ENCODE peak calls at places on chromosome 10, in nine cellular contexts. One of them, this sample, is unnamed.

GRCh38 chr10:3853547-3853989 is 68.6 kb upstream of the KLF6 start:
- DNase-seq in fibroblast of lung: peak; percentile 18
- DNase-seq in stimulated activated CD4-positive, alpha-beta T cell treated with anti-CD3 and anti-CD28 coated beads, Interleukin-4, amount 100 ng/mL, for 4 hours: no peak
- DNase-seq in mesendoderm: no peak
- DNase-seq in T follicular helper cell: no peak
- DNase-seq in neural crest cell: no peak
- DNase-seq in EL: peak; percentile 42
- DNase-seq in anterior cingulate cortex: no peak
- DNase-seq in GOT3: no peak
- DNase-seq in this sample: peak; percentile 81

GRCh38 chr10:51860257-51860656 is 160.9 kb upstream of the CSTF2T start:
- DNase-seq in EL: peak; percentile 9
- DNase-seq in neural crest cell: no peak
- DNase-seq in stimulated activated CD4-positive, alpha-beta T cell treated with anti-CD3 and anti-CD28 coated beads, Interleukin-4, amount 100 ng/mL, for 4 hours: no peak
- DNase-seq in fibroblast of lung: peak; percentile 36
- DNase-seq in GOT3: no peak
- DNase-seq in anterior cingulate cortex: peak; percentile 12
- DNase-seq in T follicular helper cell: no peak
- DNase-seq in mesendoderm: no peak
- DNase-seq in this sample: no peak

GRCh38 chr10:71963756-71964668 is at the start of gene CHST3:
- DNase-seq in GOT3: no peak
- DNase-seq in neural crest cell: peak; percentile 32
- DNase-seq in fibroblast of lung: peak; percentile 70
- DNase-seq in mesendoderm: peak; percentile 70
- DNase-seq in EL: peak; percentile 70
- DNase-seq in anterior cingulate cortex: peak; percentile 43
- DNase-seq in stimulated activated CD4-positive, alpha-beta T cell treated with anti-CD3 and anti-CD28 coated beads, Interleukin-4, amount 100 ng/mL, for 4 hours: no peak
- DNase-seq in T follicular helper cell: no peak
- DNase-seq in this sample: peak; percentile 88

GRCh38 chr10:76119515-76119914 is 688.1 kb downstream of the LRMDA start:
- DNase-seq in fibroblast of lung: peak; percentile 65
- DNase-seq in anterior cingulate cortex: no peak
- DNase-seq in EL: peak; percentile 86
- DNase-seq in GOT3: no peak
- DNase-seq in mesendoderm: no peak
- DNase-seq in neural crest cell: no peak
- DNase-seq in T follicular helper cell: no peak
- DNase-seq in stimulated activated CD4-positive, alpha-beta T cell treated with anti-CD3 and anti-CD28 coated beads, Interleukin-4, amount 100 ng/mL, for 4 hours: no peak
- DNase-seq in this sample: no peak

GRCh38 chr10:94320285-94320914 is 42.3 kb downstream of the NOC3L start:
- DNase-seq in fibroblast of lung: peak; percentile 27
- DNase-seq in neural crest cell: peak; percentile 70
- DNase-seq in T follicular helper cell: peak; percentile 41
- DNase-seq in EL: peak; percentile 66
- DNase-seq in stimulated activated CD4-positive, alpha-beta T cell treated with anti-CD3 and anti-CD28 coated beads, Interleukin-4, amount 100 ng/mL, for 4 hours: peak; percentile 25
- DNase-seq in mesendoderm: peak; percentile 72
- DNase-seq in anterior cingulate cortex: peak; percentile 23
- DNase-seq in GOT3: no peak
- DNase-seq in this sample: peak; percentile 81

GRCh38 chr10:24249829-24250415 is 41.0 kb downstream of the KIAA1217 start:
- DNase-seq in EL: no peak
- DNase-seq in GOT3: no peak
- DNase-seq in neural crest cell: no peak
- DNase-seq in mesendoderm: peak; percentile 42
- DNase-seq in anterior cingulate cortex: no peak
- DNase-seq in fibroblast of lung: peak; percentile 93
- DNase-seq in T follicular helper cell: no peak
- DNase-seq in stimulated activated CD4-positive, alpha-beta T cell treated with anti-CD3 and anti-CD28 coated beads, Interleukin-4, amount 100 ng/mL, for 4 hours: no peak
- DNase-seq in this sample: no peak

GRCh38 chr10:95392250-95392584 is 101.4 kb upstream of the PDLIM1 start:
- DNase-seq in mesendoderm: no peak
- DNase-seq in T follicular helper cell: no peak
- DNase-seq in GOT3: no peak
- DNase-seq in EL: no peak
- DNase-seq in neural crest cell: no peak
- DNase-seq in fibroblast of lung: no peak
- DNase-seq in stimulated activated CD4-positive, alpha-beta T cell treated with anti-CD3 and anti-CD28 coated beads, Interleukin-4, amount 100 ng/mL, for 4 hours: no peak
- DNase-seq in anterior cingulate cortex: no peak
- DNase-seq in this sample: no peak

GRCh38 chr10:99560277-99561126 is 27.8 kb downstream of the NKX2-3 start:
- DNase-seq in GOT3: no peak
- DNase-seq in neural crest cell: peak; percentile 66
- DNase-seq in anterior cingulate cortex: peak; percentile 2
- DNase-seq in mesendoderm: peak; percentile 79
- DNase-seq in stimulated activated CD4-positive, alpha-beta T cell treated with anti-CD3 and anti-CD28 coated beads, Interleukin-4, amount 100 ng/mL, for 4 hours: no peak
- DNase-seq in EL: peak; percentile 61
- DNase-seq in T follicular helper cell: peak; percentile 14
- DNase-seq in fibroblast of lung: peak; percentile 22
- DNase-seq in this sample: peak; percentile 79